ENCODE peak calls at places on chromosomes 7 and 10, in four cellular contexts. G is endodermal cell, N is neural progenitor cell, J is body of pancreas. U is an unnamed sample.

GRCh38 chr7:103592187-103592586 is 146.2 kb upstream of the SLC26A5 start:
- DNase-seq in G (no peak), N (no peak), J (no peak), U (no peak)

GRCh38 chr10:83988435-83988834 is 150.9 kb upstream of the GHITM start:
- DNase-seq in G (no peak), N (no peak), J (no peak), U (no peak)

GRCh38 chr10:84197643-84198042 is 3.3 kb downstream of the CDHR1 start:
- DNase-seq in G (no peak), N (no peak), J (no peak), U (no peak)

GRCh38 chr7:6479067-6479466 is 31.3 kb upstream of the DAGLB start:
- DNase-seq in G (no peak), N (no peak), J (no peak), U (no peak)

GRCh38 chr10:45419673-45420020 is 45.6 kb downstream of the ALOX5 start:
- DNase-seq in G (no peak), N (no peak), J (no peak), U (no peak)

GRCh38 chr10:132546567-132547420 is 9.2 kb downstream of the INPP5A start:
- DNase-seq in G (peak; percentile 45), N (no peak), J (peak; percentile 60), U (no peak)

GRCh38 chr10:125840955-125841354 is 17.6 kb downstream of the BCCIP start:
- DNase-seq in G (no peak), N (no peak), J (no peak), U (no peak)

GRCh38 chr7:116030626-116031276 is at the start of gene TFEC:
- DNase-seq in G (no peak), N (no peak), J (no peak), U (no peak)

GRCh38 chr7:22571776-22572175 is 71.8 kb upstream of the STEAP1B start:
- DNase-seq in G (no peak), N (no peak), J (no peak), U (no peak)

GRCh38 chr7:24729365-24730017 is 27.8 kb downstream of the GSDME start:
- DNase-seq in G (no peak), N (no peak), J (no peak), U (no peak)

GRCh38 chr7:150734293-150734692 is 2.9 kb upstream of the GIMAP5 start:
- DNase-seq in G (no peak), N (no peak), J (no peak), U (no peak)

GRCh38 chr7:45197461-45197860 is 39.9 kb downstream of the RAMP3 start:
- DNase-seq in G (no peak), N (no peak), J (no peak), U (no peak)

GRCh38 chr7:155213385-155213784 is 84.3 kb upstream of the INSIG1 start:
- DNase-seq in G (no peak), N (no peak), J (no peak), U (no peak)

GRCh38 chr10:88544140-88544870 is 38.8 kb downstream of the RNLS start:
- DNase-seq in G (no peak), N (no peak), J (no peak), U (no peak)

GRCh38 chr7:2862831-2863361 is 18.8 kb upstream of the GNA12 start:
- DNase-seq in G (peak; percentile 72), N (no peak), J (no peak), U (no peak)

GRCh38 chr7:47720141-47720906 is 138.4 kb upstream of the TNS3 start:
- DNase-seq in G (no peak), N (no peak), J (peak; percentile 60), U (no peak)

GRCh38 chr7:32158076-32158475 is 87.9 kb upstream of the PDE1C start:
- DNase-seq in G (no peak), N (no peak), J (no peak), U (no peak)

GRCh38 chr10:43000651-43001426 is 76.0 kb upstream of the RET start:
- DNase-seq in G (no peak), N (no peak), J (no peak), U (no peak)

GRCh38 chr10:24707445-24707844 is 16.2 kb downstream of the ARHGAP21 start:
- DNase-seq in G (no peak), N (no peak), J (no peak), U (no peak)

GRCh38 chr10:89250814-89251416 is 660 bp downstream of the LIPA start:
- DNase-seq in G (no peak), N (no peak), J (no peak), U (no peak)

GRCh38 chr10:3757638-3758490 is 27.1 kb downstream of the KLF6 start:
- DNase-seq in G (no peak), N (no peak), J (no peak), U (no peak)

GRCh38 chr7:67754651-67755050 is 758.0 kb downstream of the TYW1 start:
- DNase-seq in G (no peak), N (no peak), J (no peak), U (no peak)

GRCh38 chr10:29450405-29450804 is 161.5 kb downstream of the LYZL1 start:
- DNase-seq in G (no peak), N (no peak), J (no peak), U (no peak)

GRCh38 chr10:93496322-93497041 is at the start of gene CEP55:
- DNase-seq in G (peak; percentile 99), N (peak; percentile 98), J (peak; percentile 95), U (peak; percentile 96)

DNA sequence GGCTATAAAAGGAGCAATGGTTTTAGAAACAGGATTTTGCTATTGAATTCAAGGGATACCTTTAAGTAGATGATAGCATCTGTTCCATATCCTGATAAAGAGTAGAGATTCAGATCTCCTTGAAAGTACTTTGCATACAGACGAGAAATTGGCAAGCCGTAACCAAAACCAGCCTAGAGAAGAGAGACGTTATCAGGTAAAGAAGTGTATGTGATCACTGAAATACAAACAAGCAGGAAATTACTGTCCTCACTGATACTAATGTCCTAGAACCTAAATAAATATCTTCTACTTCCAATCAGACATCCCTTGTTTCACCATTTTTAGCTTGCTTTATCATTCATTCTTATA is 9.4 kb downstream of the PDK4 start:
- DNase-seq in G (no peak), N (no peak), J (no peak), U (no peak)
- H3K36me3 ChIP-seq in G (no peaks in the 10 kb centered on the region), N (no peaks in the 10 kb centered on the region), J (peaks cover 37% of the 10 kb centered on the region), U (no peaks in the 10 kb centered on the region)

DNA sequence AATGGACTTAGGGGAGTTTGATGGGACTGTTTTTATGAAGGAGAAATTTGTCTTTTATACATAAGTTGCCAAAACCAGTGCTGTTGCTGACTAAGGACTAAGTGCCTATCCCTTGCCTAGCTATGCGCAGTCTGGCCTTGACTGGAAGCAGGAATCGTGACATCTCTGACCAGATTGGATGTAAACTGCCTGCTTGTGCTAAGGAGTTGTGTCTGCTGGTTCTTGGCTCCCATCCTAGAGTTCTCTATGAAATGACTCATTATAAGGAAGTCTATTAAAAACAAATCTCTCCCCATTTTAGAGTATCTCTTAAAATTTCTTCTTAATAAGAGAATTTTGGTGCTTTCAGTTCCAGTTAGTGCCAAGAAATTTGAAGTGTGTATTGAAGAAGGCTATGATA is 77.5 kb downstream of the BICC1 start:
- DNase-seq in G (no peak), N (no peak), J (no peak), U (no peak)
- H3K4me3 ChIP-seq in G (no peak overlapping the region), N (no peak overlapping the region), J (no peak overlapping the region), U (no peak overlapping the region)

GRCh38 chr10:80523776-80524175 is 13.9 kb upstream of the SH2D4B start:
- DNase-seq in G (no peak), N (no peak), J (no peak), U (no peak)
- H3K4me1 ChIP-seq in G (no peaks in the 10 kb centered on the region), N (no peaks in the 10 kb centered on the region), J (no peaks in the 10 kb centered on the region), U (no peaks in the 10 kb centered on the region)

DNA sequence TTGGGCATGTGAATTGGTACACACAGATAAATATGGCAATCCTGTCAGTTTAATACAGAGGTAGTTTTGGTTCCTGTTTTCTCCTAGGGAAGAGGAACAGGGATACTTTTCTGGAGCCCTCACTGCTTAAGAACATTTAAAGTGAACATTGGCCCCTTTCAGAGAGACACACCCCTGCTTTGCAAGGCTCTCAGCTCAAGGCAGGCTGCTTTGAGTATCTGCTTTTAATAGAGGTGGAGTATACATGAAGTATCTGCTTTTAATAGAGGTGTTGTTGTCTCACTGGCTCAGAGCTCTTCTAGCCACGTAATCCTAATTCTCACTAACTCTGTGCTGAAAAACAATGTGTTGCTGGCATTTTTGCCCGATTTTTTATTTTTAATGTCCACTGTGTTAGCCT is 38.9 kb downstream of the CYP51A1 start:
- DNase-seq in G (no peak), N (no peak), J (no peak), U (no peak)
- H3K36me3 ChIP-seq in G (peaks cover 78% of the 10 kb centered on the region), N (peaks cover 30% of the 10 kb centered on the region), J (peaks cover 41% of the 10 kb centered on the region), U (peaks cover 18% of the 10 kb centered on the region)

DNA sequence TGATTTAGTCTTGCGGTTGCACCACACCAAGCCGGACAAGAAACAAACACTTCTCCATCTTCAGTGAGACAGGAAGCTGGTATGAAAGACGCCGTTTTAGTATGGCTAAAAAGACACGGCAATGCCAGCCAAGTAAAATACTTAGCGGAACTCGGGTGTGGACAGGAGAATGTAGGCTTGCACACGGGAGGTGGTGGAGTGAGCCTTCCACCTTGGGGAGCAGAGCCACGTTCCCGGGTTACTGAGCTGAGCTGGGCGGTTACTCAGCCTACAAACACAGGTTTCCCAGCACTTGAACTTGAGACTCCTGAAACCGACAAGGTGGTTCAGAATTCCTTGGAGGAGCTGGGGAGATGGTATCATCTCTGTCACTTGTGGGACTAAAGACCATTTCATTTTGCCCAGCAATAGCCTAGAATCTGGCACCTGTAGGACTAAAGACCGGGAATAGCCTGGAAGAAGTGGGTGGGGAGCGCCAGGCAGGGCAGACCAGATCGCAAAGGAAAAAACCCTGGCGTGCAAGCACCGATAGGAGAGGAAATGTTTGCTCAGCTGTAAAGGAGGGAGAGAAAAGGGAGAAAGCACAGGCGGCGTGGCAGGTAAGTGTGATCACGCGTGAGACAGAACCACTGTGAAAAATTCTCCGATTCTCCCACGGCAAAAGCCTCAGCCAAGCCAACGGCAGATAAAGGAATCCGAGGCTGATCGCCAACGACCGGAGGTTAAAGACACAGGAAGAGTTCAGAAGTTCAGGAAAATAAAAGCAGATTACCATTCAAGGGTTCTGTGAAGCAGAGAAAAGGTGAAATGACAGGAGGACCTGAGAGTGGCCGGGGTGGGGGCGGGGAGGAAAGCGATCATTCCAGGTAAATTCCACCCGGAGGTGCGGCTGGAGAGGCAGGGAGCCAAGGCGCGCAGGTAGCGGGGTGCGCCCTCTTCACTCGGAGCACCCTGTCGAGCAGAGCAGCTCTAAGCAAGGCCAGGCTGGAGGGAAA is 35.0 kb upstream of the SEPHS1 start:
- DNase-seq in G (peak; percentile 72), N (no peak), J (peak; percentile 54), U (peak; percentile 10)
- H3K4me3 ChIP-seq in G (no peak overlapping the region), N (peak overlapping the region; percentile 26), J (peak overlapping the region; percentile 32), U (peak overlapping the region; percentile 10)

GRCh38 chr7:27962250-27962649 is 218.3 kb downstream of the JAZF1 start:
- DNase-seq in G (no peak), N (no peak), J (no peak), U (no peak)
- H3K4me1 ChIP-seq in G (no peaks in the 10 kb centered on the region), N (no peaks in the 10 kb centered on the region), J (peaks cover 9% of the 10 kb centered on the region), U (no peaks in the 10 kb centered on the region)

DNA sequence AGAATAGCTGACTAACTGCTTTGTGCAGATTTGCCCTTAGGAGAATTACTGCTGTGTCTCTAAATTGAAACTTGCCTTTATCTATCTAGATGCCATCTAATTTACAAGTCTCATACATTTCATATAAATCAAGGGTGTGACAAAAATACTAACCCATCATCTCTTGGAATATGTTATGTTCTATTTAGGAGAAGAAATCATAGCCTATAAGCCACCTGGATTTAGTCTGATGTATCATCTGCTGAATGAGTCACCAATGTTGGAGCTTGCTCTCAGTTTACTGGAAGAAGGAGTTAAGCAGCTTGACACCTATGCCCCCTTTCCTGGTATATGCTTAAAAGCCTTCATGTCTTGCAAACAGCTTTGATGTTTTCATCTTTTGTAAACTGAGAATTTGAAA is 43.5 kb downstream of the NUP205 start:
- DNase-seq in G (no peak), N (no peak), J (no peak), U (no peak)
- H3K36me3 ChIP-seq in G (peaks cover 89% of the 10 kb centered on the region), N (peaks cover 34% of the 10 kb centered on the region), J (peaks cover 2% of the 10 kb centered on the region), U (peaks cover 89% of the 10 kb centered on the region)